ENCODE peak calls at places on chromosomes 11 and 22, in seven cellular contexts. K, O, J, T, A, C and H are unnamed samples.

GRCh38 chr11:103170865-103171264 is 61.6 kb downstream of the DYNC2H1 start:
- DNase-seq in K (no peak), O (peak), J (peak), T (peak), A (peak), C (peak), H (peak)

GRCh38 chr11:114025329-114025907 is 34.1 kb upstream of the ZBTB16 start:
- DNase-seq in K (no peak), O (no peak), J (no peak), T (no peak), A (no peak), C (peak), H (no peak)

GRCh38 chr11:15189189-15189588 is 74.5 kb downstream of the INSC start:
- DNase-seq in K (no peak), O (no peak), J (no peak), T (no peak), A (no peak), C (no peak), H (no peak)

GRCh38 chr11:117300773-117301172 is 9.6 kb downstream of the BACE1-AS start:
- DNase-seq in K (no peak), O (peak), J (peak), T (no peak), A (no peak), C (peak), H (no peak)

GRCh38 chr22:39283312-39284141 is 35.9 kb downstream of the RPL3 start:
- DNase-seq in K (no peak), O (peak), J (no peak), T (no peak), A (peak), C (peak), H (no peak)

GRCh38 chr11:127470485-127470884 is 469.9 kb upstream of the KIRREL3 start:
- DNase-seq in K (no peak), O (no peak), J (no peak), T (no peak), A (no peak), C (no peak), H (no peak)

GRCh38 chr11:7533199-7534029 is 19.6 kb downstream of the PPFIBP2 start:
- DNase-seq in K (no peak), O (no peak), J (no peak), T (no peak), A (no peak), C (no peak), H (no peak)

GRCh38 chr22:28799834-28800307 is 498 bp downstream of the XBP1 start:
- DNase-seq in K (peak), O (peak), J (peak), T (peak), A (peak), C (peak), H (peak)

GRCh38 chr11:104772806-104773241 is 125.4 kb downstream of the CASP12 start:
- DNase-seq in K (no peak), O (peak), J (peak), T (peak), A (peak), C (peak), H (peak)

GRCh38 chr11:88377661-88378060 is 40.1 kb upstream of the CTSC start:
- DNase-seq in K (no peak), O (no peak), J (no peak), T (no peak), A (no peak), C (no peak), H (no peak)

GRCh38 chr11:110028904-110029303 is 64.3 kb upstream of the ZC3H12C start:
- DNase-seq in K (no peak), O (peak), J (no peak), T (no peak), A (peak), C (no peak), H (no peak)

GRCh38 chr22:42985541-42985925 is 29.4 kb downstream of the PACSIN2 start:
- DNase-seq in K (no peak), O (no peak), J (no peak), T (no peak), A (no peak), C (no peak), H (peak)

GRCh38 chr11:60966867-60967266 is 4.6 kb upstream of the CD6 start:
- DNase-seq in K (no peak), O (no peak), J (no peak), T (no peak), A (no peak), C (no peak), H (no peak)

GRCh38 chr11:20397281-20397680 is 9.8 kb downstream of the PRMT3 start:
- DNase-seq in K (no peak), O (peak), J (peak), T (peak), A (peak), C (peak), H (peak)

GRCh38 chr11:47551086-47551485 is 1.8 kb downstream of the CELF1 start:
- DNase-seq in K (no peak), O (peak), J (peak), T (peak), A (peak), C (no peak), H (peak)

GRCh38 chr22:48785792-48786678 is 1041.6 kb downstream of the BRD1 start:
- DNase-seq in K (no peak), O (no peak), J (no peak), T (no peak), A (no peak), C (no peak), H (no peak)

GRCh38 chr11:94028436-94028835 is 7.3 kb downstream of the HEPHL1 start:
- DNase-seq in K (no peak), O (peak), J (peak), T (peak), A (peak), C (peak), H (peak)

GRCh38 chr11:41612415-41612814 is 153.0 kb upstream of the LRRC4C start:
- DNase-seq in K (no peak), O (peak), J (peak), T (peak), A (no peak), C (peak), H (no peak)

GRCh38 chr11:11075515-11076171 is 217.8 kb upstream of the ZBED5 start:
- DNase-seq in K (no peak), O (no peak), J (no peak), T (no peak), A (no peak), C (no peak), H (no peak)

GRCh38 chr11:129374081-129374992 is 1.3 kb upstream of the BARX2 start:
- DNase-seq in K (no peak), O (no peak), J (no peak), T (no peak), A (no peak), C (no peak), H (no peak)

GRCh38 chr11:129377739-129378138 is 2.1 kb downstream of the BARX2 start:
- DNase-seq in K (no peak), O (no peak), J (no peak), T (no peak), A (no peak), C (no peak), H (no peak)

GRCh38 chr11:129374993-129375721 is 491 bp upstream of the BARX2 start:
- DNase-seq in K (no peak), O (peak), J (no peak), T (no peak), A (no peak), C (no peak), H (no peak)

GRCh38 chr11:129376658-129377341 is 1.2 kb downstream of the BARX2 start:
- DNase-seq in K (no peak), O (no peak), J (no peak), T (no peak), A (no peak), C (no peak), H (no peak)

GRCh38 chr11:129375731-129376657 is at the start of gene BARX2:
- DNase-seq in K (no peak), O (peak), J (peak), T (peak), A (peak), C (peak), H (peak)
- TF ChIP-seq CTCF in K (no peak), O (peak), J (peak), T (peak), A (peak), C (peak), H (peak)

DNA sequence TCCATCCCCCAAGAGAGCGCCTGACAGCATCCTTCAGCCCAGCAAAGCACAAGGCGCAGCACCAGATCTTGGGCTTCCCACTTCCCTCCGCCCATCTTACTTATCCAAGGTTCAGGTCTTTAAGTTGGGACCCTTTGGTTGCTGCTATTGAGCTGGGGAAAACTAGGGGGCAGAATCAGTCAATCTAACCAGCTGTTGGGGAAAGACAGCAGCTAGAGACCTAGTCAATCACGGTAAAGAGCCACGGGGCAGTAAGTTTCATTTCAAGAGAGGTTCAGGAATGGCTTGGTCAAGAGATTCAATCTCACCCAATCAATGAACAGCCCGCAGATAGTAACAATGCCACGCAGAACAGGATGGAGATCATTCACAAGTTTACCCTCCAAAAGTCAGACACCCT is 1.7 kb downstream of the ABTB2 start:
- DNase-seq in K (no peak), O (no peak), J (no peak), T (no peak), A (no peak), C (no peak), H (no peak)
- TF ChIP-seq CTCF in K (no peak), O (no peak), J (no peak), T (peak), A (no peak), C (no peak), H (no peak)

GRCh38 chr22:32206774-32207758 is 2.2 kb upstream of the RFPL2 start:
- DNase-seq in K (no peak), O (peak), J (peak), T (peak), A (no peak), C (peak), H (peak)
- TF ChIP-seq CTCF in K (peak), O (no peak), J (peak), T (peak), A (peak), C (peak), H (peak)

GRCh38 chr11:2794947-2795346 is 90.6 kb downstream of the CDKN1C start:
- DNase-seq in K (no peak), O (no peak), J (no peak), T (no peak), A (no peak), C (no peak), H (no peak)

GRCh38 chr11:2795491-2795991 is 90.0 kb downstream of the CDKN1C start:
- DNase-seq in K (no peak), O (no peak), J (no peak), T (no peak), A (no peak), C (no peak), H (no peak)

GRCh38 chr11:2797181-2797711 is 88.3 kb downstream of the CDKN1C start:
- DNase-seq in K (no peak), O (no peak), J (no peak), T (no peak), A (no peak), C (no peak), H (no peak)

GRCh38 chr11:2796508-2797180 is 88.9 kb downstream of the CDKN1C start:
- DNase-seq in K (no peak), O (no peak), J (no peak), T (no peak), A (no peak), C (no peak), H (no peak)

GRCh38 chr11:2796091-2796490 is 89.5 kb downstream of the CDKN1C start:
- DNase-seq in K (no peak), O (no peak), J (no peak), T (no peak), A (no peak), C (no peak), H (no peak)
- TF ChIP-seq CTCF in K (no peak), O (no peak), J (no peak), T (no peak), A (no peak), C (no peak), H (no peak)

DNA sequence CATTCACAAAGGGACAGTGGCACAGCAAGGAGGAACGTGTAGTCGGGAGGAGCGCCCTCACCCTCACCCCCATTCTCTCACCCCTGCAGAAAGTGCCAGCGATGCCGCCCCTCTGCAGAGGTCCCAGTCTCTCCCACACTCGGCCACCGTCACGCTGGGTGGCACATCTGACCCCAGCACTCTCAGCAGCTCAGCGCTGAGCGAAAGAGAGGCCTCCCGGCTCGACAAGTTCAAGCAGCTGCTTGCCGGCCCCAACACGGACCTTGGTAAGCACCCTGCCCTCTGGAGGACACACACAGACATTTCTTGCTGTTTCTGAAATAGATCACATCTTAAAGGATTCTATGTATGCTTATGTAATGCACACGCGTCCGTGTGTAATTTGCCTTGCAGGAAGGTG is 34.9 kb downstream of the TBC1D22A start:
- DNase-seq in K (no peak), O (peak), J (peak), T (peak), A (peak), C (peak), H (peak)
- TF ChIP-seq CTCF in K (no peak), O (peak), J (peak), T (peak), A (peak), C (peak), H (peak)

DNA sequence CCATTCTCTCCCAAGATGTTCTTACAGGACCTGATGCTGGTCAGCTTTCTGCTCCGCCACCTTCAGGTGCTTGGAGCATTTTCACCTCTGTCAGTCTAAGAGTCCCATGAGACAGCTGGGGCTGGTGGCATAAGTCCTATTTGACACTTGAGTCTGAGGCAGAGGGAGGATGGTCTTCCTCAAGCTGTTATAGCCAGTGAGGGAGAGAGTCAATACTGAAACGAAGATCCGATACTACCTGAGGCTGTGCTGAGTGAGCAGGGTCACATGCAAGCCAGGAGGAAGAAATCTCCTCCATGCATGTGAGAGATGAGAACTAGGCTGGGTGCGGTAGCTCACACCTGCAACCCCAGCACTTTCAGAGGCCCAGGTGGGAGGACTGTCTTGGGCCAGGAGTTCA is 5.6 kb downstream of the ZFPL1 start:
- DNase-seq in K (no peak), O (no peak), J (no peak), T (no peak), A (no peak), C (no peak), H (no peak)
- TF ChIP-seq CTCF in K (no peak), O (no peak), J (no peak), T (no peak), A (no peak), C (no peak), H (no peak)

GRCh38 chr11:122732342-122733300 is 77.1 kb downstream of the UBASH3B start:
- DNase-seq in K (no peak), O (no peak), J (no peak), T (no peak), A (no peak), C (no peak), H (no peak)
- TF ChIP-seq CTCF in K (no peak), O (no peak), J (no peak), T (no peak), A (no peak), C (no peak), H (no peak)

DNA sequence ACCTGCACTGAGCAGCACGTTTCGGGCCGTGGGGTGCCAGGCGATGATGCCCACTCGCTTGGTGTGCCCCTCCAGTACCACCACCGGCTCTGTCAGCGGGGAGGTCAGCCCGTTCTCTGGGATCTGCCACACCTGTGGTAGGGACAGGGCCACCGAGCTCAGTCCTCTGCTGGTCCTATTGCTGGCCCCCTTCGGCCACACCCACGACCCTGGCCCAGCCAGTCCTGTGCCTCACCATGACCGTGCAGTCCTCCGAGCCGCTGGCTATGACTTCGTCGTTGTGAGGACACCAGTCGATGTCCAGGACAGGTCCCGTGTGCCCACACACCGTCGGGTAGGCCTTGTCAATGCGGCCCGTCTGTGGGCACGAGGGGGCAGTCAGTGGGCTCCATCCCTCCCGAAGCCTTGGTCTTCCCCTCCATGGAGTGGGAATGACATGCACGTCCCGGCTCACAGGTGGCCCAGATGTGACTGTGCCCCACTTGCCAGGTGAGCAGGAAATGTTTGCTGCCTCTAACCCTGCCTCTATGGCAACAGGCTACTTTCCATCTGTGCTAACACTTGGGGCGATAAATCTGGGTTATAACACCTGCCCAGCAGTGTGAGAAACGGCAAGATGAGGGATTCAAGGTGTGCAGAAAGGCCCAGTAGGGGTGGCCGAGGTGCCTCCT is 1.4 kb downstream of the CORO1B start:
- DNase-seq in K (no peak), O (no peak), J (no peak), T (no peak), A (no peak), C (no peak), H (no peak)
- TF ChIP-seq CTCF in K (no peak), O (no peak), J (no peak), T (no peak), A (no peak), C (no peak), H (no peak)